ENCODE peak calls at places on chromosome 18, in six cellular contexts. One of them, this sample, is unnamed.

GRCh38 chr18:56003009-56003408 is 415.0 kb upstream of the TCF4 start:
- DNase-seq in HepG2: no peak
- DNase-seq in tibial nerve: no peak
- DNase-seq in body of pancreas: no peak
- DNase-seq in cardiac muscle cell: no peak
- DNase-seq in spleen: no peak
- DNase-seq in this sample: no peak

GRCh38 chr18:54957295-54957694 is 2.0 kb downstream of the CCDC68 start:
- DNase-seq in spleen: no peak
- DNase-seq in tibial nerve: no peak
- DNase-seq in body of pancreas: no peak
- DNase-seq in HepG2: peak
- DNase-seq in cardiac muscle cell: no peak
- DNase-seq in this sample: no peak

GRCh38 chr18:43620936-43621335 is 343.6 kb upstream of the SYT4 start:
- DNase-seq in cardiac muscle cell: peak
- DNase-seq in spleen: no peak
- DNase-seq in HepG2: peak
- DNase-seq in body of pancreas: no peak
- DNase-seq in tibial nerve: no peak
- DNase-seq in this sample: no peak

GRCh38 chr18:5196253-5197031 is 615 bp downstream of the AKAIN1 start:
- DNase-seq in body of pancreas: peak
- DNase-seq in cardiac muscle cell: no peak
- DNase-seq in tibial nerve: no peak
- DNase-seq in spleen: no peak
- DNase-seq in HepG2: no peak
- DNase-seq in this sample: no peak

GRCh38 chr18:79782566-79783308 is 15.0 kb upstream of the KCNG2 start:
- DNase-seq in HepG2: no peak
- DNase-seq in cardiac muscle cell: no peak
- DNase-seq in spleen: peak
- DNase-seq in tibial nerve: no peak
- DNase-seq in body of pancreas: no peak
- DNase-seq in this sample: no peak

GRCh38 chr18:76349067-76349715 is 145.9 kb downstream of the ZNF516 start:
- DNase-seq in body of pancreas: peak
- DNase-seq in tibial nerve: peak
- DNase-seq in HepG2: peak
- DNase-seq in cardiac muscle cell: peak
- DNase-seq in spleen: no peak
- DNase-seq in this sample: no peak

GRCh38 chr18:36653141-36653869 is 175.5 kb downstream of the TPGS2 start:
- DNase-seq in spleen: no peak
- DNase-seq in body of pancreas: no peak
- DNase-seq in HepG2: no peak
- DNase-seq in cardiac muscle cell: no peak
- DNase-seq in tibial nerve: no peak
- DNase-seq in this sample: no peak

GRCh38 chr18:79679552-79680099 is at the start of gene CTDP1:
- DNase-seq in body of pancreas: peak
- DNase-seq in tibial nerve: peak
- DNase-seq in cardiac muscle cell: peak
- DNase-seq in spleen: peak
- DNase-seq in HepG2: peak
- DNase-seq in this sample: peak

GRCh38 chr18:22470511-22471181 is 52.9 kb upstream of the CTAGE1 start:
- DNase-seq in cardiac muscle cell: peak
- DNase-seq in HepG2: no peak
- DNase-seq in tibial nerve: no peak
- DNase-seq in spleen: no peak
- DNase-seq in body of pancreas: peak
- DNase-seq in this sample: no peak

GRCh38 chr18:3450358-3451107 is 561 bp downstream of the TGIF1 start:
- DNase-seq in HepG2: no peak
- DNase-seq in spleen: peak
- DNase-seq in tibial nerve: peak
- DNase-seq in cardiac muscle cell: peak
- DNase-seq in body of pancreas: peak
- DNase-seq in this sample: peak
- H3K4me3 ChIP-seq in HepG2: peak
- H3K4me3 ChIP-seq in spleen: peak
- H3K4me3 ChIP-seq in tibial nerve: peak
- H3K4me3 ChIP-seq in cardiac muscle cell: peak
- H3K4me3 ChIP-seq in body of pancreas: peak
- H3K4me3 ChIP-seq in this sample: peak

DNA sequence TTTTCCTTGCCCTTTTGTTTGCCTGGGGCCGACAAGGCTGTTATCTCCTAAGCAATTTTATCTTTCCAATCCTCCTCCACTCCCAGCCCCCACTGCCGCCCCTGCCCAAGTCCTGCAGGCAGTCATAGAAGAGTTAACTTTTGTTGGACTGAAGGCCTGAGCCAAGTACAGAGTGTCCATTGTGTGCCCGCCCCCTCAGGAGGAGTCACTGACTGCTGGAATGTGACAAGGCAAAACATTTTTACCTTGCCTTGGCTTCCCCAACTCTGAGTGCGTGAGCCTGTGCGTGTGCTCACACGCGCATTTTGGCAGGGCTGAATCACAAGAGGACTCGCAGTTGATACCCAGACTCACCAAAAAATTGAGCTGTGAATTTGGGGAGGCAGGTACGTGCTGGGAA is 16.2 kb downstream of the SETBP1 start:
- DNase-seq in cardiac muscle cell: peak
- DNase-seq in body of pancreas: peak
- DNase-seq in spleen: no peak
- DNase-seq in tibial nerve: no peak
- DNase-seq in HepG2: no peak
- DNase-seq in this sample: no peak
- H3K4me3 ChIP-seq in cardiac muscle cell: no peak
- H3K4me3 ChIP-seq in body of pancreas: no peak
- H3K4me3 ChIP-seq in spleen: no peak
- H3K4me3 ChIP-seq in tibial nerve: no peak
- H3K4me3 ChIP-seq in HepG2: no peak
- H3K4me3 ChIP-seq in this sample: peak

GRCh38 chr18:3995476-3996102 is 459.5 kb downstream of the DLGAP1 start:
- DNase-seq in tibial nerve: no peak
- DNase-seq in spleen: no peak
- DNase-seq in body of pancreas: peak
- DNase-seq in cardiac muscle cell: peak
- DNase-seq in HepG2: peak
- DNase-seq in this sample: no peak
- H3K4me3 ChIP-seq in tibial nerve: no peak
- H3K4me3 ChIP-seq in spleen: no peak
- H3K4me3 ChIP-seq in body of pancreas: no peak
- H3K4me3 ChIP-seq in cardiac muscle cell: no peak
- H3K4me3 ChIP-seq in HepG2: no peak
- H3K4me3 ChIP-seq in this sample: peak

DNA sequence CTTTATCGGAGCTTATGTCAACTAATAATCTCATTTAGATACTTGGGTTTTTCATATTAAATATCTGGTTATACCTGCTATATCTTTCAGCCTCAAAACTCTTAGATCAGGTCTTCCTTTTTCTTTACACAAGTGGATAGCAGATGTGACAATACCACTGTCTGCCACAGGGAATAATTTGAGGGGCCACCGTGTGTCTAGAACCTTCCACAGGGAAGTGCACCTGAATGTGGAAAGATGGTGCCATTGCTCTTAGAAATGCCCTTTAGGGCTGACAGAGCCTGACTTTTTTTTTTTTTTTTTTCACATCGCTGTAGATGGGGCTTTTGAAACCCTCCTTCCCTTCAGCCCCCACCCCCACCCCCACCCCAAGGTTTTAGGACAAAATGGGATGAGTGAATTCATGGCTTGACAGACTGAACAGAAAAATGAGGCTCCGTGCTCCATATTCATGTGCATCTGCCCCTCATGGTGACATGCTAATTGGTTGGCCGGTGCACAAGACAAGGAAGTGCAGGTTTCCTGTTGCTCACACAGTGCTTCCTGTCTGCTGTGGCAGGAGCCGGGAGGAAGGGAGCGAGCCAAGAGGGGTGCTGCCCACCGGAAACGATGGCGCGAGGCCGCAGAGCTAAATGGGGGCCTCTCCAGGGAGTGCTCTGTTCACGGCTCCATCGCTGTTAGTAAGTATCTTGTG is 246.0 kb downstream of the LDLRAD4 start:
- DNase-seq in cardiac muscle cell: peak
- DNase-seq in tibial nerve: no peak
- DNase-seq in body of pancreas: peak
- DNase-seq in HepG2: no peak
- DNase-seq in spleen: peak
- DNase-seq in this sample: no peak
- H3K4me3 ChIP-seq in cardiac muscle cell: no peak
- H3K4me3 ChIP-seq in tibial nerve: no peak
- H3K4me3 ChIP-seq in body of pancreas: no peak
- H3K4me3 ChIP-seq in HepG2: no peak
- H3K4me3 ChIP-seq in spleen: peak
- H3K4me3 ChIP-seq in this sample: peak

GRCh38 chr18:62714671-62715438 is 486 bp upstream of the PHLPP1 start:
- DNase-seq in spleen: peak
- DNase-seq in HepG2: peak
- DNase-seq in cardiac muscle cell: peak
- DNase-seq in tibial nerve: peak
- DNase-seq in body of pancreas: peak
- DNase-seq in this sample: peak

GRCh38 chr18:62717059-62717849 is 1.9 kb downstream of the PHLPP1 start:
- DNase-seq in cardiac muscle cell: peak
- DNase-seq in tibial nerve: no peak
- DNase-seq in HepG2: peak
- DNase-seq in spleen: no peak
- DNase-seq in body of pancreas: peak
- DNase-seq in this sample: peak

GRCh38 chr18:62715439-62715792 is at the start of gene PHLPP1:
- DNase-seq in spleen: no peak
- DNase-seq in body of pancreas: no peak
- DNase-seq in HepG2: no peak
- DNase-seq in cardiac muscle cell: no peak
- DNase-seq in tibial nerve: no peak
- DNase-seq in this sample: no peak

GRCh38 chr18:62716679-62717058 is 1.3 kb downstream of the PHLPP1 start:
- DNase-seq in spleen: peak
- DNase-seq in HepG2: no peak
- DNase-seq in body of pancreas: peak
- DNase-seq in cardiac muscle cell: peak
- DNase-seq in tibial nerve: no peak
- DNase-seq in this sample: peak

DNA sequence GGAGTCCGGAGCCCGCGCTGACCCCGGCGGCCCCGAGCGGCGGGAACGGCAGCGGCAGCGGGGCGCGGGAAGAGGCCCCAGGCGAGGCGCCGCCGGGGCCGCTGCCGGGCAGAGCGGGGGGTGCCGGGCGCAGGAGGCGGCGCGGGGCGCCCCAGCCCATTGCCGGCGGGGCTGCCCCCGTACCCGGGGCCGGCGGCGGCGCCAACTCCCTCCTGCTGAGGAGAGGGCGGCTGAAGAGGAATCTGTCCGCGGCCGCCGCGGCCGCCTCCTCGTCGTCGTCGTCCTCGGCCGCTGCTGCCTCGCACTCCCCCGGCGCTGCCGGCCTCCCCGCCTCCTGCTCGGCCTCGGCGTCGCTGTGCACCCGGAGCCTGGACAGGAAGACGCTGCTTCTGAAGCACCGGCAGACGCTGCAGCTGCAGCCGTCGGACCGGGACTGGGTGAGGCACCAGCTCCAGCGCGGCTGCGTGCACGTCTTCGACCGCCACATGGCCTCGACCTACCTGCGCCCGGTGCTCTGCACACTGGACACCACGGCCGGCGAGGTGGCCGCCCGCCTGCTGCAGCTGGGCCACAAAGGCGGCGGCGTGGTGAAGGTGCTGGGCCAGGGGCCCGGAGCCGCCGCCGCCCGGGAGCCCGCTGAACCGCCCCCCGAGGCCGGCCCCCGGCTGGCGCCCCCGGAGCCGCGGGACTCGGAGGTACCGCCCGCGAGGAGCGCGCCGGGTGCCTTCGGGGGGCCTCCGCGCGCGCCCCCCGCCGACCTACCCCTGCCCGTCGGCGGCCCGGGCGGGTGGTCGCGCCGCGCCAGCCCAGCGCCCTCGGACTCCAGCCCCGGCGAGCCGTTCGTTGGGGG is 713 bp downstream of the PHLPP1 start:
- DNase-seq in cardiac muscle cell: peak
- DNase-seq in HepG2: no peak
- DNase-seq in body of pancreas: peak
- DNase-seq in spleen: peak
- DNase-seq in tibial nerve: no peak
- DNase-seq in this sample: peak
- H3K4me3 ChIP-seq in cardiac muscle cell: peak
- H3K4me3 ChIP-seq in HepG2: peak
- H3K4me3 ChIP-seq in body of pancreas: peak
- H3K4me3 ChIP-seq in spleen: peak
- H3K4me3 ChIP-seq in tibial nerve: peak
- H3K4me3 ChIP-seq in this sample: peak

GRCh38 chr18:47342566-47342965 is 91.1 kb upstream of the SKOR2 start:
- DNase-seq in tibial nerve: no peak
- DNase-seq in HepG2: no peak
- DNase-seq in spleen: no peak
- DNase-seq in cardiac muscle cell: no peak
- DNase-seq in body of pancreas: no peak
- DNase-seq in this sample: no peak

GRCh38 chr18:47345291-47345690 is 93.8 kb upstream of the SKOR2 start:
- DNase-seq in spleen: no peak
- DNase-seq in HepG2: no peak
- DNase-seq in body of pancreas: no peak
- DNase-seq in tibial nerve: no peak
- DNase-seq in cardiac muscle cell: no peak
- DNase-seq in this sample: no peak

GRCh38 chr18:47343291-47343690 is 91.8 kb upstream of the SKOR2 start:
- DNase-seq in tibial nerve: no peak
- DNase-seq in cardiac muscle cell: no peak
- DNase-seq in spleen: no peak
- DNase-seq in HepG2: no peak
- DNase-seq in body of pancreas: no peak
- DNase-seq in this sample: no peak

DNA sequence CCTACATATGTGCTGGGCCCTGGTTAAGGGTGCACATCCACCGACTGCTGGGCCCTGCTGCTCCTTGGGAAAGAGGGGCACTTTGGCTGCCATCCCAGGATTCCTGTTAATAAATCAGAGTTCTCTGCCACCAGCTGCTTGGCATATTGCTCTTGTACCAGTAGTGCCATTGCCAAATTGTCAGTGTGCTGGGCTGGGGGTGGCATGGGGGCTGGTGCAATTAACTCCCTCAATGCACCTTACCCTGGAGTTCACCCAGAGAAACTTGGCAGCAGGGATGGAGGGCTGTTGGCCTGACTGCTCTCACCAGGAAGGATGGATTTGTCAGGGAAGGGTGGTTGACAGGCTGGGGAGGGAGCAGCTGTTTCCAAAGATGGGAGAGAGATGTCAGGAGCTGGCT is 94.5 kb upstream of the SKOR2 start:
- DNase-seq in cardiac muscle cell: no peak
- DNase-seq in HepG2: no peak
- DNase-seq in tibial nerve: no peak
- DNase-seq in spleen: no peak
- DNase-seq in body of pancreas: no peak
- DNase-seq in this sample: no peak
- H3K4me3 ChIP-seq in cardiac muscle cell: no peak
- H3K4me3 ChIP-seq in HepG2: no peak
- H3K4me3 ChIP-seq in tibial nerve: no peak
- H3K4me3 ChIP-seq in spleen: no peak
- H3K4me3 ChIP-seq in body of pancreas: no peak
- H3K4me3 ChIP-seq in this sample: no peak

This sample was measured in coronary artery.